ENCODE peak calls at places on chromosomes 13 and 19, in ten cellular contexts. Y is prostate gland, M is transverse colon, I is endothelial cell of umbilical vein, T is GM12878, X is H1, C is K562, Z is HL-60, B is GM23338, E is stomach. D is an unnamed sample.

GRCh38 chr13:25292301-25292700 is 5.0 kb upstream of the MTMR6 start:
- DNase-seq in Y (no peak), M (no peak), I (no peak), T (no peak), X (no peak), C (peak), Z (no peak), B (peak), E (no peak), D (no peak)

GRCh38 chr13:30847697-30848307 is 58.3 kb upstream of the MEDAG start:
- DNase-seq in Y (no peak), M (no peak), I (no peak), T (peak), X (no peak), C (no peak), Z (no peak), B (no peak), E (no peak), D (no peak)

GRCh38 chr13:25692156-25692555 is 320.4 kb downstream of the ATP8A2 start:
- DNase-seq in Y (no peak), M (no peak), I (no peak), T (no peak), X (no peak), C (no peak), Z (no peak), B (peak), E (no peak), D (no peak)

GRCh38 chr19:13872695-13873389 is 4.1 kb upstream of the NANOS3 start:
- DNase-seq in Y (no peak), M (no peak), I (peak), T (no peak), X (peak), C (peak), Z (no peak), B (peak), E (no peak), D (no peak)

GRCh38 chr19:18651738-18652137 is 14.9 kb downstream of the KLHL26 start:
- DNase-seq in Y (no peak), M (no peak), I (no peak), T (no peak), X (no peak), C (no peak), Z (no peak), B (no peak), E (no peak), D (no peak)

GRCh38 chr13:98142427-98143156 is at the start of gene FARP1:
- DNase-seq in Y (peak), M (peak), I (peak), T (no peak), X (peak), C (peak), Z (no peak), B (peak), E (peak), D (peak)

GRCh38 chr13:21663197-21663596 is 7.7 kb upstream of the FGF9 start:
- DNase-seq in Y (no peak), M (peak), I (no peak), T (no peak), X (no peak), C (no peak), Z (no peak), B (no peak), E (no peak), D (no peak)

GRCh38 chr13:51355217-51355616 is 15.7 kb downstream of the SERPINE3 start:
- DNase-seq in Y (no peak), M (no peak), I (no peak), T (no peak), X (no peak), C (no peak), Z (no peak), B (no peak), E (no peak), D (no peak)

GRCh38 chr19:6803036-6803404 is 30.5 kb downstream of the VAV1 start:
- DNase-seq in Y (no peak), M (no peak), I (no peak), T (no peak), X (no peak), C (no peak), Z (no peak), B (peak), E (no peak), D (no peak)

GRCh38 chr13:104779311-104779710 is 1713.1 kb upstream of the SLC10A2 start:
- DNase-seq in Y (no peak), M (no peak), I (no peak), T (no peak), X (no peak), C (no peak), Z (no peak), B (peak), E (no peak), D (no peak)

GRCh38 chr13:98144501-98145350 is 1.8 kb downstream of the FARP1 start:
- DNase-seq in Y (peak), M (no peak), I (peak), T (no peak), X (no peak), C (no peak), Z (no peak), B (peak), E (no peak), D (no peak)

GRCh38 chr19:33428627-33429013 is 55.1 kb downstream of the CEBPG start:
- DNase-seq in Y (no peak), M (no peak), I (no peak), T (no peak), X (no peak), C (no peak), Z (no peak), B (no peak), E (no peak), D (no peak)

GRCh38 chr19:17107546-17108452 is 32.2 kb downstream of the MYO9B start:
- DNase-seq in Y (peak), M (peak), I (peak), T (no peak), X (no peak), C (no peak), Z (no peak), B (no peak), E (peak), D (peak)

GRCh38 chr19:33683881-33684549 is 62.3 kb downstream of the CHST8 start:
- DNase-seq in Y (peak), M (no peak), I (peak), T (no peak), X (peak), C (no peak), Z (no peak), B (peak), E (no peak), D (peak)

GRCh38 chr19:37941820-37942515 is 35.0 kb downstream of the SIPA1L3 start:
- DNase-seq in Y (no peak), M (peak), I (no peak), T (no peak), X (no peak), C (no peak), Z (no peak), B (no peak), E (no peak), D (no peak)

GRCh38 chr19:9735986-9736385 is 32.6 kb downstream of the ZNF846 start:
- DNase-seq in Y (no peak), M (no peak), I (no peak), T (no peak), X (no peak), C (peak), Z (no peak), B (peak), E (no peak), D (no peak)

GRCh38 chr13:111322916-111323331 is 2.5 kb downstream of the TEX29 start:
- DNase-seq in Y (no peak), M (no peak), I (no peak), T (no peak), X (no peak), C (no peak), Z (no peak), B (no peak), E (peak), D (no peak)

GRCh38 chr13:99357149-99357596 is 50.0 kb upstream of the GPR183 start:
- DNase-seq in Y (no peak), M (no peak), I (peak), T (peak), X (peak), C (peak), Z (no peak), B (no peak), E (no peak), D (no peak)

GRCh38 chr13:110448230-110448629 is 113.3 kb downstream of the RAB20 start:
- DNase-seq in Y (no peak), M (no peak), I (no peak), T (no peak), X (no peak), C (no peak), Z (no peak), B (no peak), E (no peak), D (peak)

GRCh38 chr13:22176968-22177545 is 506.2 kb downstream of the FGF9 start:
- DNase-seq in Y (no peak), M (no peak), I (no peak), T (no peak), X (no peak), C (no peak), Z (no peak), B (no peak), E (no peak), D (no peak)

GRCh38 chr13:66492479-66492878 is 737.7 kb downstream of the PCDH9 start:
- DNase-seq in Y (no peak), M (no peak), I (peak), T (no peak), X (no peak), C (no peak), Z (no peak), B (peak), E (no peak), D (no peak)

GRCh38 chr13:21894091-21894490 is 223.2 kb downstream of the FGF9 start:
- DNase-seq in Y (no peak), M (peak), I (no peak), T (no peak), X (no peak), C (no peak), Z (no peak), B (no peak), E (no peak), D (no peak)

GRCh38 chr19:18532208-18532890 is 10.5 kb upstream of the ELL start:
- DNase-seq in Y (no peak), M (no peak), I (no peak), T (no peak), X (no peak), C (peak), Z (no peak), B (no peak), E (no peak), D (no peak)

GRCh38 chr13:95002968-95003813 is 290.8 kb upstream of the SOX21 start:
- DNase-seq in Y (no peak), M (no peak), I (no peak), T (no peak), X (peak), C (no peak), Z (no peak), B (peak), E (no peak), D (no peak)

GRCh38 chr13:99905814-99906213 is 65.8 kb downstream of the ZIC5 start:
- DNase-seq in Y (no peak), M (no peak), I (no peak), T (no peak), X (no peak), C (no peak), Z (no peak), B (no peak), E (no peak), D (no peak)

GRCh38 chr19:38319421-38320258 is at the start of gene KCNK6:
- DNase-seq in Y (peak), M (peak), I (peak), T (no peak), X (peak), C (no peak), Z (peak), B (peak), E (peak), D (peak)

GRCh38 chr19:41376241-41376997 is at the start of gene TMEM91:
- DNase-seq in Y (peak), M (peak), I (peak), T (no peak), X (peak), C (no peak), Z (no peak), B (peak), E (peak), D (no peak)

GRCh38 chr19:13241321-13242104 is 91.3 kb downstream of the IER2 start:
- DNase-seq in Y (no peak), M (no peak), I (no peak), T (no peak), X (peak), C (no peak), Z (no peak), B (peak), E (no peak), D (no peak)

GRCh38 chr13:41546372-41547252 is 89.3 kb downstream of the RGCC start:
- DNase-seq in Y (no peak), M (no peak), I (no peak), T (no peak), X (no peak), C (no peak), Z (no peak), B (no peak), E (no peak), D (no peak)
- H3K4me3 ChIP-seq in Y (no peak), M (no peak), I (no peak), T (no peak), X (no peak), C (no peak), Z (no peak), B (no peak), E (no peak), D (no peak)

GRCh38 chr13:34070544-34071303 is 252.8 kb downstream of the RFC3 start:
- DNase-seq in Y (no peak), M (no peak), I (no peak), T (no peak), X (no peak), C (no peak), Z (no peak), B (no peak), E (no peak), D (no peak)
- TF ChIP-seq POLR2AphosphoS5 in Y (no peak), M (no peak), I (no peak), T (no peak), X (no peak), C (no peak), Z (no peak), B (no peak), E (no peak), D (no peak)

GRCh38 chr19:31946491-31946890 is 398.9 kb upstream of the ZNF507 start:
- DNase-seq in Y (no peak), M (no peak), I (no peak), T (no peak), X (no peak), C (no peak), Z (no peak), B (no peak), E (no peak), D (no peak)
- TF ChIP-seq CTCF in Y (no peak), M (no peak), I (no peak), T (no peak), X (no peak), C (no peak), Z (no peak), B (no peak), E (no peak), D (no peak)

DNA sequence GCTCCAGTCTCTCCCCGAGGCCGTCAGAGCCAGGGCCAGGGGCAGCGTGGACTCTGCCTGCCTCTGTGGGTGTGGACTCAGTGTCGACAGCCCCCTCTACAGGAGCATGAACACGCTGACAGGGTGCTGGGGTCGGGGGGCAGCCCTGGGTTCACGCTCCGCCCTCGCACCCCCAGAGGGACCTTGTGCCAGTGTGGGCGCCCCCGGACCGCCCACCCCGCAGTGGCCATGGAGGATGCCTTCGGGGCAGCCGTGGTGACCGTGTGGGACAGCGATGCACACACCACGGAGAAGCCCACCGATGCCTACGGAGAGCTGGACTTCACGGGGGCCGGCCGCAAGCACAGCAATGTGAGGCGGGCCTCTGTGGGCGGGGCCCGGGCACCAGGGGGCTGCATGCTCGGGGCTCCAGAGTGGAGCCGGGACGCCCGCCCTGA is 8.3 kb downstream of the TRPM4 start:
- DNase-seq in Y (no peak), M (peak), I (no peak), T (no peak), X (peak), C (no peak), Z (no peak), B (peak), E (no peak), D (no peak)
- H3K4me3 ChIP-seq in Y (no peak), M (peak), I (no peak), T (no peak), X (peak), C (no peak), Z (no peak), B (peak), E (peak), D (peak)